ENCODE peak calls at places on chromosomes 3 and 15, in five cellular contexts. U is heart right ventricle, R is uterus, G is pancreas, W is body of pancreas. K is an unnamed sample. For H3K4me1, the result is how much of the 10 kb centered on the place peaks cover.

GRCh38 chr3:46449755-46450552 is 14.8 kb downstream of the LTF start:
- DNase-seq in U (no peak), W (peak), R (no peak), G (no peak), K (no peak)

GRCh38 chr3:77071364-77071763 is 31.5 kb downstream of the ROBO2 start:
- DNase-seq in U (no peak), G (no peak), R (no peak), W (no peak), K (no peak)

GRCh38 chr3:185992801-185993467 is 55.1 kb upstream of the TRA2B start:
- DNase-seq in U (no peak), G (no peak), W (no peak), R (no peak), K (no peak)

GRCh38 chr3:127135241-127136023 is 57.5 kb upstream of the PRR23E start:
- DNase-seq in U (peak), R (peak), G (no peak), W (peak), K (peak)

GRCh38 chr15:28272587-28272986 is 49.4 kb downstream of the HERC2 start:
- DNase-seq in U (no peak), R (no peak), G (no peak), W (no peak), K (no peak)

GRCh38 chr3:146214493-146214892 is 36.4 kb downstream of the PLSCR4 start:
- DNase-seq in G (no peak), R (no peak), U (no peak), W (no peak), K (no peak)

GRCh38 chr15:68557469-68558317 is 21.1 kb upstream of the CORO2B start:
- DNase-seq in W (no peak), R (peak), U (no peak), G (no peak), K (no peak)

GRCh38 chr3:153219147-153219546 is 57.1 kb downstream of the RAP2B start:
- DNase-seq in W (no peak), R (no peak), G (no peak), U (no peak), K (no peak)

GRCh38 chr3:111072016-111072891 is 638 bp downstream of the NECTIN3 start:
- DNase-seq in R (peak), G (peak), U (peak), W (peak), K (peak)

GRCh38 chr15:61906961-61907752 is 153.1 kb downstream of the VPS13C start:
- DNase-seq in U (no peak), R (no peak), W (peak), G (no peak), K (no peak)

GRCh38 chr3:54518011-54518675 is 395.8 kb downstream of the CACNA2D3 start:
- DNase-seq in W (no peak), G (no peak), R (no peak), U (no peak), K (no peak)

GRCh38 chr3:39907981-39908380 is 98.6 kb downstream of the MYRIP start:
- DNase-seq in U (peak), G (peak), W (peak), R (no peak), K (peak)

GRCh38 chr15:93170320-93170719 is 81.3 kb upstream of the RGMA start:
- DNase-seq in G (no peak), R (no peak), W (no peak), U (no peak), K (no peak)

GRCh38 chr3:166060789-166061479 is 223.7 kb upstream of the BCHE start:
- DNase-seq in R (no peak), G (no peak), W (no peak), U (no peak), K (no peak)

GRCh38 chr3:159765025-159765859 is 223.4 kb upstream of the IL12A start:
- DNase-seq in U (peak), G (peak), R (peak), W (peak), K (peak)

GRCh38 chr15:67533873-67534272 is 8.6 kb upstream of the MAP2K5 start:
- DNase-seq in W (no peak), G (no peak), U (no peak), R (no peak), K (no peak)

GRCh38 chr15:66595332-66595731 is 29.5 kb upstream of the LCTL start:
- DNase-seq in W (no peak), R (no peak), G (no peak), U (no peak), K (no peak)

GRCh38 chr15:50051344-50051743 is 67.7 kb downstream of the ATP8B4 start:
- DNase-seq in R (no peak), G (no peak), W (no peak), U (no peak), K (no peak)

GRCh38 chr3:69203631-69204314 is 81.4 kb upstream of the LMOD3 start:
- DNase-seq in W (no peak), G (no peak), U (no peak), R (no peak), K (no peak)

GRCh38 chr15:68484696-68485400 is 52.9 kb upstream of the ITGA11 start:
- DNase-seq in W (no peak), G (no peak), U (no peak), R (peak), K (no peak)

GRCh38 chr3:120013481-120013880 is 80.8 kb downstream of the GSK3B start:
- DNase-seq in G (no peak), W (no peak), U (no peak), R (no peak), K (no peak)

GRCh38 chr3:64426551-64426950 is 201.3 kb upstream of the PRICKLE2 start:
- DNase-seq in W (no peak), R (no peak), U (no peak), G (no peak), K (no peak)

GRCh38 chr15:72155021-72155621 is 36.9 kb downstream of the SENP8 start:
- DNase-seq in G (peak), R (peak), W (peak), U (peak), K (peak)

GRCh38 chr15:74653426-74654082 is 37.9 kb downstream of the CLK3 start:
- DNase-seq in R (no peak), W (no peak), U (peak), G (no peak), K (no peak)

GRCh38 chr15:71547066-71547465 is 263.3 kb upstream of the NR2E3 start:
- DNase-seq in G (no peak), R (peak), U (peak), W (no peak), K (peak)

GRCh38 chr3:152071924-152072323 is 196.8 kb upstream of the MBNL1 start:
- DNase-seq in U (no peak), W (no peak), R (no peak), G (no peak), K (no peak)

GRCh38 chr15:84079885-84080777 is 155.4 kb upstream of the GOLGA6L4 start:
- DNase-seq in W (peak), R (no peak), U (peak), G (peak), K (peak)

GRCh38 chr3:196422976-196423781 is 9.0 kb downstream of the UBXN7 start:
- DNase-seq in G (peak), W (peak), U (peak), R (peak), K (peak)

GRCh38 chr3:37712918-37713819 is 148.5 kb upstream of the CTDSPL start:
- DNase-seq in W (no peak), G (no peak), U (peak), R (peak), K (no peak)

GRCh38 chr15:74403590-74403919 is 30.2 kb downstream of the SEMA7A start:
- DNase-seq in U (no peak), G (no peak), R (no peak), W (no peak), K (no peak)

GRCh38 chr3:197524128-197524527 is 31.6 kb downstream of the BDH1 start:
- DNase-seq in G (no peak), U (no peak), R (no peak), W (no peak), K (no peak)

GRCh38 chr3:197527569-197527968 is 28.2 kb downstream of the BDH1 start:
- DNase-seq in W (no peak), R (no peak), G (no peak), U (no peak), K (no peak)

GRCh38 chr3:197532388-197532787 is 23.4 kb downstream of the BDH1 start:
- DNase-seq in U (no peak), R (no peak), W (no peak), G (no peak), K (no peak)

GRCh38 chr3:197525706-197526105 is 30.1 kb downstream of the BDH1 start:
- DNase-seq in U (no peak), R (no peak), G (no peak), W (no peak), K (no peak)

GRCh38 chr3:197528190-197528589 is 27.6 kb downstream of the BDH1 start:
- DNase-seq in U (no peak), G (no peak), R (no peak), W (no peak), K (no peak)
- TF ChIP-seq CTCF in U (no peak), G (no peak), R (no peak), W (no peak), K (no peak)

DNA sequence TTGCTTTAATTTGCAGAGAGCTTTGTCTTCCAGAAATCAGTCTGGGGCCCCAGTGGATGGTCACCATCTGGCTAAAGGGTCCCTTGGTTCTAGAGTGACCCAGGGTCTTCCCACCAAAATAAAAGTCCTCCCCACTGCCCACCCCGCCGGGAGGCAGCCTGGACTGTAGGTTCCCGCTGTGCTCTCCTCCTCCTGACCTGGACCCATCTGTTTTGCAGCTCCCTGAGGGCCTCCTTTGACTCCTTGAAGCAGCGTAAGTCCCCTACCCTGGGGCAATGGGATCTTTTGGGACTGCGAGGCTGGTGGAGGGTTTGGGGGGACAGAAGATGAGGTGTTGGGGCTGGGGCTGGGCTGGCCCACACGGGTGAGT is 30.1 kb downstream of the PSTPIP1 start:
- DNase-seq in U (no peak), R (peak), W (no peak), G (no peak), K (no peak)
- H3K4me1 ChIP-seq in U (under half), R (under half), W (under half), G (under half), K (under half)

GRCh38 chr3:27729748-27730611 is 7.9 kb upstream of the EOMES start:
- DNase-seq in U (no peak), G (no peak), R (no peak), W (no peak), K (no peak)

GRCh38 chr3:27730774-27731659 is 8.9 kb upstream of the EOMES start:
- DNase-seq in U (no peak), G (no peak), R (no peak), W (no peak), K (no peak)

GRCh38 chr3:27726240-27726639 is 4.1 kb upstream of the EOMES start:
- DNase-seq in G (no peak), U (no peak), W (no peak), R (no peak), K (no peak)

GRCh38 chr3:27729325-27729724 is 7.2 kb upstream of the EOMES start:
- DNase-seq in U (no peak), W (no peak), G (no peak), R (no peak), K (no peak)

GRCh38 chr3:27728195-27729087 is 6.3 kb upstream of the EOMES start:
- DNase-seq in W (peak), R (no peak), G (no peak), U (no peak), K (no peak)
- TF ChIP-seq CTCF in W (no peak), R (no peak), G (no peak), U (no peak), K (peak)

DNA sequence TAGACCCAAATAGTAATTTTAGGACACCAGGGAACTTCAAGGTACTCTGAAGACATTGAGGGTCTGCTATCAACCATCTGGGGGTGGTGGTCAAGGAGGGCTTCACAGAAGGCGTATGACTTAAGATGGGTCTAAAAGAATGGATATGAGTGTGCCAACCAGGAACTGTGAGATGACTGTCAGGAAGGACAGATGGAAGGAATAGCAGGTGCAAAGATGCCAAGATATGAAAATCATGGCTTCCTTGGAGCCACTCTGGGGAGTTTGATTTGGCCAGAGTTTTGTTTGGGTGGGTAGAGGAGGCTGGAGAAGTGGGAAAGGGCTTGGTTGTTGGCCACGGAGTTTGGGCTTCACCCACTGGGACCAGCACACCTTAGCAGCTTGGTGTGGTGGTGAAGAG is 21.2 kb downstream of the CDCP1 start:
- DNase-seq in G (no peak), W (no peak), R (no peak), U (no peak), K (no peak)
- H3K4me1 ChIP-seq in G (under half), W (half or more), R (under half), U (under half), K (under half)

DNA sequence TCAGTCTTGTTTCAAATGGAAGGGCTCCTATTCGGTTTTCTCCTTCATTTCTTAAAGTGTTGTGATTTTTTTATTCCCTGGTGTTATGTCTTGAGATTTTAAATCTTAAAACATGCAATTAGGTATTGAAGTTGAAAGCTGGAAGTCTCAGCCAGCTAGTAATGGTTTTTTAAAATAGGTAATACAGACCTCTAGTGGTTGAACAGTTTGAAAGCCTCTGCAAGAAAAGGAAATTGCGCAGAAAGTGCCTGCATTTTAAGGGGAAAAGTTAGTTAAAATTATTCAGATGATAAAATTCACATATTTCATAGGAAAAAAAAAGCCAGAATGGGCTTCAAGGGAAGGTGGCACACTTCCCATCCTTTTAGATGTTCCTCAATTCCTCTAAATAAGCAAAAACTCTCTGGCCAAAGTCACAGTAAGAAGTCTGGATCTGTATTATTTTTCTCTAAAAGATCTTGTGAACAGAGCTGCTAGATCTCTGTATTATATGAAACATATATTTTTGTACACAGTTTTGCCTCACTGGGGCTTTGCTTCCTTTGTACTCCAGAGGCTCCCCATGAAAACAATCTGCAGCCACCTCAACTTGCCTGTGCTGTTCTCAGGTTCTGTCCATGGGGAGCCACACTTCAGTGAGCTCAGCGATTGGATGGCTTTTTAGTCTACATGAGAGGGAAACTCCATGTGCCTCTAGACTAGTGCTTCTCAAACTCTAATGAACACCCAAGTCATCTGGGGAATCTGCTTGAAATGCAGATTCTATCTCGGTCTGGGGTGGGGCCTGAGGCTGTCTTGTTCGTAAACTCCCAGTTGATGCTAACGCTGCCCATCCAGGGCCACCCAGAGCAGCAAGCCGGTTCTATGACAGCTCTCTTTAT is 21.5 kb downstream of the AGTR1 start:
- DNase-seq in G (no peak), R (no peak), W (no peak), U (no peak), K (no peak)
- TF ChIP-seq CTCF in G (peak), R (peak), W (peak), U (peak), K (peak)

DNA sequence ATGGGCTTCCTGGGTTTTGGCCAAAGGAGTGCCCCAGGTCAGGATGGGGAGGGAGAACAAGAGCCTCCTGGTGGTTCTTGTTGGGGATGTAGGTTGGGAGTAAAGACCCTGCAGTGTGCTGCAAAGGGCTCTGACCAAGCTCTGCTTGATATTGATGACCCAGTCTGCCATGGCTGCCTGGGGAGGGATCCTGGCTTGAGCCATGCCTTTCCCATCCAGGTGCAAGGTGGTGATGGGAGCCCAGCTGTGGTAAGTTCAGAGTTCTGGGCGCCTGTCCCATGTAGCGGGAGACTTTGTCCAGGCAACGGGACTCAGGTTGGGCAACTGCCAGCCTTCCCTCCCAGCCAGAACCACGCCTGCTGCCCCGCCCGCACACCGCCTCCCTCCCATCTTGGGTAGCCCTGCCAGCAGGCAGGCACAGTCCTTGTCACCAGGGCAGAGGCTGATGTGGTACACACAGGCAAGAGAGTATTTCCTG is 2.6 kb downstream of the GNAI2 start:
- DNase-seq in G (peak), R (peak), U (peak), W (peak), K (peak)
- H3K4me1 ChIP-seq in G (under half), R (under half), U (half or more), W (half or more), K (half or more)

DNA sequence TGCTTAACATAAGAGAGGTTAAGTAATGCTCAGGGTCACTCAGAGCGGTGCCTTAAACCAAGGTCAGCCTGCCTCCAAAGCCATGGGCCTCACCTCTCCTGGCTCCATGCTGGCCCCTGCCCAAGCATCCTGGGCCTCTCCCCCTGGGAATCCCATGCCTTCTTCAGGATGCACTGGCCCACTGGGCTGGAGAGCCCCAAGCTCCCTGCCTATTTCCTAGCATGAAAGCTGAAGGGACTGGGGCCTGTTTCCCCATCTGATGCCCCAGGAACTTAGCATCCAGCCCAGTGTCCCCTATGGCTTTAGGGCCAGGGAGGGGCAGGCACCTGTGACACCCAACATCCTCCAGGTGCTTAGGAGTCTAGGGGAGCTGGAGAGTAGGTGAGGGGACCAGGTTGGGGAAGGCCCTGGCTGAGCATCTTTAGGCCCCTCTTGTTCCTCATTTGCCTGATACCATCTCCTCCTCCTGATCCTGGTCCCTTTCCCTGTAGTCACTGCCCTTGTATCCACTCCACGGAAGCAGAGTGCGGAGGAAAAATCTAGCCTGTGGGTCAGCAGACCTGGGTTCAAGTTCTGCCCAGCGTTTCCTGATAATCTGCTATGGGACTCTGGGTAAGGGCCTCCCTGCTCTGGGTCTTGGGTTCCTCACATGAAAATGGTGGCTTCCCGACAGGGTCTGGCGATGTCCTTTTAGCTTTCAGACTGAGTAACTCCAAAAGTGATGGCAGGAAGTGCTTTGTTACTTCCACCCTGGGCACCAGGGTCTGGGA is 28.6 kb downstream of the EHD4 start:
- DNase-seq in U (no peak), R (no peak), G (no peak), W (no peak), K (no peak)
- TF ChIP-seq CTCF in U (no peak), R (no peak), G (no peak), W (no peak), K (no peak)

GRCh38 chr3:14231998-14232501 is 53.4 kb downstream of the LSM3 start:
- DNase-seq in R (no peak), W (no peak), U (no peak), G (no peak), K (no peak)
- H3K4me1 ChIP-seq in R (under half), W (under half), U (under half), G (under half), K (under half)

GRCh38 chr3:144843099-144843498 is 871.5 kb downstream of the DIPK2A start:
- DNase-seq in U (no peak), G (no peak), R (no peak), W (no peak), K (no peak)
- TF ChIP-seq CTCF in U (no peak), G (no peak), R (no peak), W (no peak), K (no peak)

DNA sequence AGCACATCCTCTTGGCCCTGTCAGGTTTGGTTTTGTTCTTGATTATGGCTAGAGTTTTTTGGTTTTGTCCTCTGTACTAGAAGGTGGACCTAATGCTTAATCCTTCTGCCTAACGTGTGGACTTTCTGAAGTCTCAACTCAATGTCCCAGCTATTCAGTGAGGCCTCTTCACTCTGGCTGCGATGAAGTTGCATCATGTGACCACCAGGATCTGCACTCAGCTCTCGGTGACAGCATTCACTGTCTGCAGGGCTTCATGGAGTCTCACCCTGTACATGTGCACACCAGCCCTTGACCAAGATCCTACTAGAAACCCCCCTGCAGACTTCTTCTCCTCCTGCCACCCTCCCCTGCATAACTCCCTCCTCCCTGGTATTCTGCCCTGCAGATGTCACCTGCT is 38.7 kb upstream of the HRH1 start:
- DNase-seq in G (no peak), W (no peak), R (no peak), U (no peak), K (no peak)
- H3K4me1 ChIP-seq in G (under half), W (under half), R (under half), U (under half), K (under half)